ENCODE peak calls at places on chromosomes 13 and 19, in six cellular contexts. V, P, K, Q, M and T are unnamed samples.

GRCh38 chr13:21826214-21827015 is 155.5 kb downstream of the FGF9 start:
- DNase-seq in V (no peak), P (no peak), K (no peak), Q (no peak), M (no peak), T (no peak)

GRCh38 chr13:68066879-68067513 is 836.9 kb upstream of the PCDH9 start:
- DNase-seq in V (no peak), K (no peak), M (no peak), Q (no peak), P (no peak), T (no peak)

GRCh38 chr19:3108775-3109174 is 14.6 kb downstream of the GNA11 start:
- DNase-seq in K (no peak), Q (peak; percentile 78), M (peak; percentile 27), V (peak; percentile 62), P (peak; percentile 50), T (peak; percentile 66)

GRCh38 chr13:79081942-79082341 is 324.1 kb downstream of the RBM26 start:
- DNase-seq in K (no peak), M (no peak), V (no peak), Q (no peak), P (no peak), T (no peak)

GRCh38 chr13:30196025-30196424 is 111.3 kb downstream of the KATNAL1 start:
- DNase-seq in K (no peak), Q (no peak), P (peak; percentile 41), M (no peak), V (peak; percentile 4), T (no peak)

GRCh38 chr19:15213715-15214381 is 13.1 kb upstream of the NOTCH3 start:
- DNase-seq in Q (no peak), K (peak; percentile 70), V (no peak), M (no peak), P (no peak), T (no peak)

GRCh38 chr13:38419312-38419873 is 69.7 kb downstream of the UFM1 start:
- DNase-seq in Q (no peak), P (no peak), M (no peak), K (no peak), V (no peak), T (no peak)

GRCh38 chr19:19218911-19219310 is 7.2 kb downstream of the NCAN start:
- DNase-seq in Q (no peak), P (no peak), K (no peak), M (no peak), V (no peak), T (no peak)

GRCh38 chr19:46945668-46946067 is 74.0 kb upstream of the NPAS1 start:
- DNase-seq in M (no peak), V (no peak), P (no peak), Q (no peak), K (no peak), T (no peak)

GRCh38 chr13:94860981-94861407 is 148.6 kb upstream of the SOX21 start:
- DNase-seq in M (no peak), K (no peak), P (peak; percentile 13), V (peak; percentile 80), Q (no peak), T (no peak)

GRCh38 chr19:53195265-53195879 is 2.2 kb upstream of the ZNF665 start:
- DNase-seq in K (peak; percentile 21), P (peak; percentile 81), Q (peak; percentile 77), V (peak; percentile 82), M (peak; percentile 71), T (no peak)

GRCh38 chr19:5600797-5601196 is 21.8 kb downstream of the SAFB2 start:
- DNase-seq in P (no peak), Q (no peak), V (no peak), M (no peak), K (no peak), T (no peak)

GRCh38 chr13:50127017-50127725 is 111.9 kb downstream of the KCNRG start:
- DNase-seq in V (no peak), K (no peak), P (peak; percentile 50), M (no peak), Q (peak; percentile 32), T (no peak)

GRCh38 chr13:70339738-70340137 is 231.5 kb upstream of the KLHL1 start:
- DNase-seq in M (no peak), Q (peak; percentile 18), P (no peak), V (peak; percentile 11), K (no peak), T (no peak)

GRCh38 chr19:58054792-58055482 is 4.1 kb upstream of the ZNF135 start:
- DNase-seq in P (peak; percentile 2), V (no peak), M (peak; percentile 82), K (no peak), Q (no peak), T (no peak)

GRCh38 chr13:97856001-97856675 is 97.3 kb upstream of the IPO5 start:
- DNase-seq in M (no peak), V (no peak), P (no peak), K (no peak), Q (no peak), T (no peak)

GRCh38 chr19:49827034-49827433 is 8.9 kb downstream of the MED25 start:
- DNase-seq in V (no peak), P (no peak), K (no peak), M (no peak), Q (no peak), T (no peak)

GRCh38 chr19:18663940-18664530 is 19.4 kb upstream of the CRTC1 start:
- DNase-seq in P (no peak), K (no peak), M (no peak), V (no peak), Q (no peak), T (no peak)

GRCh38 chr19:37977992-37978391 is 71.0 kb downstream of the SIPA1L3 start:
- DNase-seq in P (peak; percentile 99), Q (peak; percentile 30), K (no peak), M (peak; percentile 31), V (peak; percentile 37), T (no peak)

GRCh38 chr19:42693760-42694350 is 46.4 kb downstream of the PSG3 start:
- DNase-seq in M (no peak), Q (peak; percentile 57), V (no peak), K (no peak), P (peak; percentile 46), T (no peak)

GRCh38 chr13:98405690-98406344 is 171.1 kb downstream of the STK24 start:
- DNase-seq in K (no peak), Q (no peak), V (no peak), P (no peak), M (no peak), T (no peak)

GRCh38 chr13:60047943-60048342 is 115.8 kb downstream of the DIAPH3 start:
- DNase-seq in K (no peak), Q (no peak), V (no peak), P (peak; percentile 25), M (no peak), T (no peak)

GRCh38 chr13:81770868-81771505 is 1430.1 kb upstream of the SPRY2 start:
- DNase-seq in M (no peak), P (no peak), K (no peak), Q (no peak), V (no peak), T (no peak)

DNA sequence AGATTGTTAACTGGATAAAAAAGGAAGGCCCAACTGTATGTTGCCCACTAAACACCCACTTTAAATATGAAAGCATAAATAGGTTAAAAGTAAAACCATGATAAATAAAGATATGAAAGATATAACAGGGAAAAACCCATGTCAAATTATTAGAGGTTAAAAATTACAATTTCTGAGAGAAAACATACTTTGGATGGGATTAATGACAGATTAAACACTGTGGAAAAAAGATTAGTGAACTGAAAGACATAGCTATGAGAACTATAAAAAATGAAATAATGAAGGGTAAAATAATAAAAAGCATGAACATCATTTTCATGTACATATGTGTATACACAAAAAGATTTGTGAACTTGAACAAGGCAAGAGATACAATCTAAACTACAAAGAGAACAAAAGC is 2.2 kb upstream of the ZNF577 start:
- DNase-seq in M (no peak), Q (no peak), V (no peak), P (no peak), K (no peak), T (no peak)
- TF ChIP-seq CTCF in M (no peak), Q (no peak), V (no peak), P (no peak), K (no peak), T (no peak)

GRCh38 chr13:48542581-48543341 is 9.9 kb upstream of the RCBTB2 start:
- DNase-seq in Q (peak; percentile 39), V (peak; percentile 86), K (no peak), P (peak; percentile 16), M (no peak), T (no peak)
- TF ChIP-seq CTCF in Q (no peak), V (no peak), K (no peak), P (no peak), M (no peak), T (no peak)

DNA sequence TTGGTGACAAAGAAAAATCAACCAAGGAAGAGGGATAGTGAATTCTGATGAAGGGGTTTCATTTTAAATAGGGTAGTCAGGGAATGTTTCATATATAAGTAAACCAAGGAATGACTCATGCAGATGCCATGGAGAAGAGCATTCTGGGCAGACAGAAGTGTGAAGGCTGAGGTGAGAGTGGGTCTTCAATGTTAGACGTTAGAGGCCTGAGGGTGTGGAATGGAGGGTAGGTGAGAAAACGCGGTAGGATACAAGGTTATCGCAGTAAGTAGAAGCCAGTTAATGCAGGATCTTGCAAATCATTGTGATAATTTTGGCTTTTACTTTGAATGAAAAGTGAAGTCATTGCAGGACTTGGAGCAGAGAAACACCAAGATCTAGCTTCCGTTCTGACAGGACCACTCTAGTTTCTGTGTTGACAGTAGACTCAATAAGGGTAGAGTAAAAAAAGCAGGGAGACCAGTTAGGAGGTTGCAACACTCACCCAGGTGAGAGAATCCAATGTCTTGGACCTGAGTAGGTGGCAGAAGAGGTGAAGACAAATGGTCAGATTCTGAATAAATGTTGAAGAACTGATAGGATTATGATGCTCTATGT is 225.2 kb upstream of the TMTC4 start:
- DNase-seq in P (no peak), K (no peak), V (no peak), M (no peak), Q (no peak), T (no peak)
- TF ChIP-seq CTCF in P (no peak), K (no peak), V (no peak), M (no peak), Q (no peak), T (no peak)

DNA sequence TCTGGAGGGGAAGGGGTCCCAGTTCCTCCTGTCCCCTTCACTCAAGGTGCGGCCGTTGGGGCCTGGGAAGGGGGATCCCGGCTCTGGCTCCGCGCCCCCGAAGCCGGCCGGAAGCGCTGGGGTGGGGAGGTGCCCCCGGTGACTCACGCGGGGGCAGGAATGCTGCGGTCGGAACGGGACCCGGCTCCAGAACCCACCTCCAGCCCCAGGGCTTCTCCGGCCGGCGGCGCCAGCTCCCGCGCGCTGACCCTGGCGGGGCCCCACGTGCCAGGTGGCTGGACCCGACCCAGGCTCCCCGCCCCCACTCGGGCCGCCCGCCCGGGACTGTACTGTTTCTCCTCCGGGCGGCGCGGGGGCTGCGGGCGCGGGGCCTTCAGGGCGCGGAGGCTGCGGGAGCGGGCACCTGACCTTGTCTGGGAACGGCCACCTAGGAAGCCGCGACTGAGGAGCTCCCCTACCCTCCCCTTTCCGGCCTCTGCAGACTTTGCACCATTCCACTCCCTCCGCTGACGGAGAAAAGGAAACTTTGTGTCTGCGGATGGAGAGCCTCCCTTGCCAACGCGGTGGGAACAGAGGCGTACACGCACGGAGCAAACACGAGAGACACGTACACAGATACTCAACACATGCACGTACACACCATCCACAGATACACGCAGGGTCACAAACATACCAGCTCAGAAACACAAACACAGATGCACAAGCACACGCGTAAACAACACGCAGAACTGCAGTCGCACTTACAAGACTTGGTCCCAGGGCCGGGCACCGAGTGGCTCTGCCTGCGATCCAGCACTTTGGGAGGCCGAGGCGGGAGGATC is 7.2 kb downstream of the AXL start:
- DNase-seq in M (peak; percentile 43), P (peak; percentile 82), V (peak; percentile 59), K (peak; percentile 37), Q (peak; percentile 33), T (no peak)
- TF ChIP-seq CTCF in M (no peak), P (no peak), V (no peak), K (no peak), Q (no peak), T (no peak)

GRCh38 chr19:7529246-7529600 is 6.3 kb upstream of the PNPLA6 start:
- DNase-seq in Q (no peak), V (no peak), M (no peak), K (no peak), P (no peak), T (no peak)
- TF ChIP-seq CTCF in Q (no peak), V (no peak), M (no peak), K (no peak), P (no peak), T (no peak)